ENCODE peak calls at places on chromosomes 16 and 17, in four cellular contexts. P is SK-N-SH, W is stomach, Y is transverse colon. I is an unnamed sample.

GRCh38 chr17:81164464-81165245 is 652 bp upstream of the PVALEF start:
- DNase-seq in Y (no peak), W (peak), P (peak), I (no peak)

GRCh38 chr16:57091200-57091989 is 988 bp upstream of the CPNE2 start:
- DNase-seq in P (peak), W (peak), Y (peak), I (no peak)

GRCh38 chr16:11183951-11184350 is 72.1 kb downstream of the SOCS1 start:
- DNase-seq in W (no peak), P (no peak), Y (no peak), I (no peak)

GRCh38 chr17:47866941-47867340 is 16.0 kb upstream of the SP6 start:
- DNase-seq in W (no peak), P (no peak), Y (no peak), I (peak)

GRCh38 chr16:84555418-84556196 is 51.1 kb upstream of the MEAK7 start:
- DNase-seq in W (no peak), P (no peak), Y (no peak), I (no peak)

GRCh38 chr16:60491258-60491657 is 1545.0 kb downstream of the CDH8 start:
- DNase-seq in W (no peak), P (no peak), Y (no peak), I (no peak)

GRCh38 chr16:67349172-67349571 is 22.6 kb downstream of the LRRC36 start:
- DNase-seq in W (no peak), Y (no peak), P (peak), I (no peak)

GRCh38 chr17:82228278-82228841 is 482 bp upstream of the SLC16A3 start:
- DNase-seq in Y (peak), P (no peak), W (peak), I (peak)

GRCh38 chr17:10103712-10104111 is 94.7 kb downstream of the GAS7 start:
- DNase-seq in W (no peak), P (no peak), Y (no peak), I (no peak)

GRCh38 chr16:50278251-50278650 is 11.9 kb downstream of the ADCY7 start:
- DNase-seq in W (no peak), Y (no peak), P (no peak), I (no peak)

GRCh38 chr16:26816266-26816665 is 250.5 kb upstream of the C16orf82 start:
- DNase-seq in W (no peak), P (no peak), Y (no peak), I (no peak)

GRCh38 chr17:66123163-66123562 is 68.8 kb downstream of the CEP112 start:
- DNase-seq in P (no peak), Y (no peak), W (no peak), I (no peak)

GRCh38 chr17:58694826-58695225 is 2.4 kb downstream of the RAD51C start:
- DNase-seq in W (no peak), P (no peak), Y (no peak), I (no peak)

GRCh38 chr17:58693751-58694150 is 1.3 kb downstream of the RAD51C start:
- DNase-seq in P (no peak), W (no peak), Y (no peak), I (no peak)

GRCh38 chr17:58693208-58693607 is 806 bp downstream of the RAD51C start:
- DNase-seq in W (no peak), P (no peak), Y (no peak), I (no peak)

GRCh38 chr17:58692239-58693055 is at the start of gene RAD51C:
- DNase-seq in W (peak), P (peak), Y (peak), I (peak)

GRCh38 chr17:58694302-58694701 is 1.9 kb downstream of the RAD51C start:
- DNase-seq in P (no peak), W (no peak), Y (no peak), I (no peak)
- H3K4me3 ChIP-seq in P (no peak), W (no peak), Y (no peak), I (no peak)

GRCh38 chr17:35449371-35449931 is 885 bp upstream of the SLFN13 start:
- DNase-seq in W (peak), Y (peak), P (peak), I (peak)
- TF ChIP-seq EP300 in W (no peak), Y (no peak), P (no peak), I (no peak)

DNA sequence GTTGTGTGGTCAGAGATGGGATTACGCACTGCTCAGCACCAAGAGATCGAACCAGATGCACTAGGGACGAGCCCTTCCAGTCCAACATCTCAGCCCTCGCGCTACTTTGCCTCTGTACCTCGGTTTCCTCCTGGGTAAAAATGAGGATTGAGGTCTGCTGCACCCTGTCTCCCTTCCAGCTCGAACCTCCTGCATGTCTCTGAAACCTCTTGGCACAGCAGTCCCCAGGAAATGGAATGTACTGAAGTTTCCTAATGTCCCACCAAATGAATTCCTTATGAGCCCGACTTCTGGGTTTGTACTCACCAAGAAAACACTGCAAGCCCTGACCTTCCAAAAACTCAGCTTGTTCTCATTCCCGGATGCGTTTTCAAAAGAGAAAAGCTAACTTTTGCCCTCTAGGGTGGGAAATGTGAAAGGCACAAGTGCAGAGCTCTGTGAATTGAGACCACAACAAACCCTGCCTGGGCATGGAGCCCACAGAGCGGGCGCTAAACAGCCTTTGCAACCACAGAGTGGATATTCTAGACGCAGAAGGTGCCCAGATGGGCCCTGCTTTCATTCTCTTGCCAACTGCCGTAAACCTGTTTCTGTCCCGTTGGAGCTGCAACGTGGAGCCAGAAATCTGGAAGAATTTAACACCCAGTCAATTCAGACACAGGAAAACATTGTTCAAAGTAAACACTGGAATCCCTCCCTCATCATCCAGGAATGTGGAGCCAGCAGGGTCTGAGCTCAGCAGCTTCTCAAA is 10.3 kb downstream of the CDRT4 start:
- DNase-seq in P (peak), Y (peak), W (no peak), I (no peak)
- TF ChIP-seq POLR2AphosphoS5 in P (peak), Y (peak), W (peak), I (no peak)

GRCh38 chr16:30067584-30067916 is 2.0 kb downstream of the ALDOA start:
- DNase-seq in Y (no peak), P (no peak), W (no peak), I (no peak)
- H3K4me3 ChIP-seq in Y (peak), P (peak), W (peak), I (no peak)

DNA sequence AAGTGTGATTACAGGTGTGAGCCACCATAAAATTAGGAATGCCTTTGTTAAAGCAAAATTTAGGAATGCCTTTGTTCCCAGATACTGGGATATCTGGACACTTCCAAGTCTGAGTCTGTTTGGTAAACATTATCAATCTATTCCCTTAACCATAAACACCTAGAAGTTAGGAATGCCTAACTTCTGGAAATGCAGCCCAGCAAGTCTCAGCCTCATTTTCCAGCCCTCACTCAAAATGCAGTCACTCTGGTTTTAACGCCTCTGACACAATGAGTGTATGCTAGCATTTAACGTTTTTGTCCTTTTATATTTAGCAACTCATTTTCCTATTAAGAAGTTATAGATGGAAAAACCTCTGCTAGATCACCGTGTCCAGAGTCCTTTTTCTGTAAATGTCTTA is 34.4 kb upstream of the HAS3 start:
- DNase-seq in W (no peak), P (no peak), Y (no peak), I (no peak)
- TF ChIP-seq EP300 in W (no peak), P (no peak), Y (no peak), I (no peak)

GRCh38 chr17:77454560-77455095 is 313.9 kb downstream of the SEC14L1 start:
- DNase-seq in W (no peak), Y (no peak), P (no peak), I (no peak)

GRCh38 chr17:77455111-77455877 is 314.5 kb downstream of the SEC14L1 start:
- DNase-seq in Y (no peak), W (no peak), P (no peak), I (no peak)

GRCh38 chr17:77455878-77456234 is 315.1 kb downstream of the SEC14L1 start:
- DNase-seq in W (no peak), P (no peak), Y (no peak), I (no peak)

GRCh38 chr17:77451894-77452852 is 311.4 kb downstream of the SEC14L1 start:
- DNase-seq in P (peak), Y (peak), W (peak), I (peak)

DNA sequence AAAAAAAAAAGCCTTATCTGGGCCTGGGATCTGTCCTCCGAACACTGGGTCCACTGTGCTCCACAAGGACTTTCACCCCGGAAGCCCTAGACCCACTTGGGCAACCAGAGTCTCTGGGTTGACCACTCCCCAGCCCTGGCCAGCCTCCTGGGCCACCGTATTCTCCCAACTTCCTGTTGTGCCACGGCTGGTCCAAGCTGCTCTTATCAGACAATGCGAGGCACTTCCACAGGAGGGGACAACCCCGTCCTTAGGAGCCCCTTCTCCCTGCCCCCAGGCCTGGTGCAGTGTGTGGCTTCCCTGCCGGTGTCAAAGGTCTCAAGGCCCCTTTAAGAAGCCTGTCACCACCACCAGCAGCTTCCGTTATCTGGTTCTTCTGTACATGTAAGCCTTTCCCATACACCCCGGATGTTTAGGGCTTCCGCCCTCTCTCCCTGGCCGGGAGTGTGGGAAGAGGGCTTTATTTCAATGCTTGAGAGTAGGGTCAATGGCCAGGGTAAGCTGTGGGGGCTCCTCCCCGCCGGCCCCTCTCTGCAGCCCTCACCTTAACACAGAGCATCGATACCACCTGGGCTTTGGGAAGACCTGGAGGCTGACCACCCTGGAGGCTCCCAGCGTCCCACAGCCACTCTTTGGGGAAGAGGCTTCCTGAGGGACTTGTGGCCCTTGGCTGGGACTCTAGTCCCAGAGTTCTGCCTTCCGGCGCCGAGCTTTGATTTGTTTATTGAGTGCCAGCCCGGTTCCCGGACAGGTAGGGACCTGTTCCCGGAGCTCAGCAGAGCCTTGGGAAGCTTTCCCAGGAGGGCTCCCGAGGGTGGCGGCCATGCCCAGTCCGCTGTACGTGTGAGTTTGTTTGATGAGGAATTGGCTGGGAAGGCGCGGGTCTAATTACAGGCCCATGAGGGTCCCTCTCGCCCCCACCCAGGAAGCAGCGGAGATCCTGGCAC is 313.1 kb downstream of the SEC14L1 start:
- DNase-seq in Y (peak), W (peak), P (no peak), I (peak)
- TF ChIP-seq POLR2AphosphoS5 in Y (peak), W (peak), P (no peak), I (peak)